ENCODE peak calls at places on chromosomes 6 and 20, in seven cellular contexts. One of them, this sample, is unnamed.

GRCh38 chr6:2938004-2938631 is 33.2 kb downstream of the SERPINB6 start:
- DNase-seq in HEK293T: no peak
- DNase-seq in NK-92 treated with Interleukin-12 subunit alpha and Interleukin-12 subunit beta, amount 100 ng/mL, for 24 hours: no peak
- DNase-seq in amygdala: no peak
- DNase-seq in hypothalamus: no peak
- DNase-seq in stimulated activated CD4-positive, alpha-beta T cell treated with anti-CD3 and anti-CD28 coated beads, Interleukin-2, amount 100 ng/mL, for 48 hours: no peak
- DNase-seq in NCI-H774: no peak
- DNase-seq in this sample: no peak

GRCh38 chr20:14992961-14993360 is 655.5 kb upstream of the FLRT3 start:
- DNase-seq in HEK293T: no peak
- DNase-seq in NK-92 treated with Interleukin-12 subunit alpha and Interleukin-12 subunit beta, amount 100 ng/mL, for 24 hours: no peak
- DNase-seq in amygdala: no peak
- DNase-seq in hypothalamus: no peak
- DNase-seq in stimulated activated CD4-positive, alpha-beta T cell treated with anti-CD3 and anti-CD28 coated beads, Interleukin-2, amount 100 ng/mL, for 48 hours: no peak
- DNase-seq in NCI-H774: no peak
- DNase-seq in this sample: no peak

GRCh38 chr6:161029195-161029809 is 37.7 kb downstream of the MAP3K4 start:
- DNase-seq in HEK293T: no peak
- DNase-seq in NK-92 treated with Interleukin-12 subunit alpha and Interleukin-12 subunit beta, amount 100 ng/mL, for 24 hours: no peak
- DNase-seq in amygdala: no peak
- DNase-seq in hypothalamus: no peak
- DNase-seq in stimulated activated CD4-positive, alpha-beta T cell treated with anti-CD3 and anti-CD28 coated beads, Interleukin-2, amount 100 ng/mL, for 48 hours: no peak
- DNase-seq in NCI-H774: no peak
- DNase-seq in this sample: no peak

GRCh38 chr6:21595265-21595950 is 1.9 kb downstream of the SOX4 start:
- DNase-seq in HEK293T: peak
- DNase-seq in NK-92 treated with Interleukin-12 subunit alpha and Interleukin-12 subunit beta, amount 100 ng/mL, for 24 hours: no peak
- DNase-seq in amygdala: peak
- DNase-seq in hypothalamus: peak
- DNase-seq in stimulated activated CD4-positive, alpha-beta T cell treated with anti-CD3 and anti-CD28 coated beads, Interleukin-2, amount 100 ng/mL, for 48 hours: peak
- DNase-seq in NCI-H774: peak
- DNase-seq in this sample: no peak

GRCh38 chr6:106451419-106451818 is 90.9 kb downstream of the CRYBG1 start:
- DNase-seq in HEK293T: no peak
- DNase-seq in NK-92 treated with Interleukin-12 subunit alpha and Interleukin-12 subunit beta, amount 100 ng/mL, for 24 hours: no peak
- DNase-seq in amygdala: no peak
- DNase-seq in hypothalamus: no peak
- DNase-seq in stimulated activated CD4-positive, alpha-beta T cell treated with anti-CD3 and anti-CD28 coated beads, Interleukin-2, amount 100 ng/mL, for 48 hours: no peak
- DNase-seq in NCI-H774: no peak
- DNase-seq in this sample: no peak

GRCh38 chr20:7667194-7667593 is 273.1 kb downstream of the HAO1 start:
- DNase-seq in HEK293T: no peak
- DNase-seq in NK-92 treated with Interleukin-12 subunit alpha and Interleukin-12 subunit beta, amount 100 ng/mL, for 24 hours: no peak
- DNase-seq in amygdala: no peak
- DNase-seq in hypothalamus: no peak
- DNase-seq in stimulated activated CD4-positive, alpha-beta T cell treated with anti-CD3 and anti-CD28 coated beads, Interleukin-2, amount 100 ng/mL, for 48 hours: no peak
- DNase-seq in NCI-H774: no peak
- DNase-seq in this sample: no peak

GRCh38 chr6:167996424-167997199 is 859 bp upstream of the KIF25 start:
- DNase-seq in HEK293T: no peak
- DNase-seq in NK-92 treated with Interleukin-12 subunit alpha and Interleukin-12 subunit beta, amount 100 ng/mL, for 24 hours: no peak
- DNase-seq in amygdala: no peak
- DNase-seq in hypothalamus: peak
- DNase-seq in stimulated activated CD4-positive, alpha-beta T cell treated with anti-CD3 and anti-CD28 coated beads, Interleukin-2, amount 100 ng/mL, for 48 hours: no peak
- DNase-seq in NCI-H774: no peak
- DNase-seq in this sample: no peak

GRCh38 chr20:43925786-43926185 is 11.1 kb downstream of the TOX2 start:
- DNase-seq in HEK293T: no peak
- DNase-seq in NK-92 treated with Interleukin-12 subunit alpha and Interleukin-12 subunit beta, amount 100 ng/mL, for 24 hours: no peak
- DNase-seq in amygdala: no peak
- DNase-seq in hypothalamus: peak
- DNase-seq in stimulated activated CD4-positive, alpha-beta T cell treated with anti-CD3 and anti-CD28 coated beads, Interleukin-2, amount 100 ng/mL, for 48 hours: no peak
- DNase-seq in NCI-H774: no peak
- DNase-seq in this sample: peak

GRCh38 chr6:92922216-92922806 is 497.0 kb downstream of the EPHA7 start:
- DNase-seq in HEK293T: no peak
- DNase-seq in NK-92 treated with Interleukin-12 subunit alpha and Interleukin-12 subunit beta, amount 100 ng/mL, for 24 hours: no peak
- DNase-seq in amygdala: no peak
- DNase-seq in hypothalamus: no peak
- DNase-seq in stimulated activated CD4-positive, alpha-beta T cell treated with anti-CD3 and anti-CD28 coated beads, Interleukin-2, amount 100 ng/mL, for 48 hours: no peak
- DNase-seq in NCI-H774: no peak
- DNase-seq in this sample: no peak

GRCh38 chr6:65182681-65183080 is 524.3 kb downstream of the EYS start:
- DNase-seq in HEK293T: no peak
- DNase-seq in NK-92 treated with Interleukin-12 subunit alpha and Interleukin-12 subunit beta, amount 100 ng/mL, for 24 hours: no peak
- DNase-seq in amygdala: no peak
- DNase-seq in hypothalamus: no peak
- DNase-seq in stimulated activated CD4-positive, alpha-beta T cell treated with anti-CD3 and anti-CD28 coated beads, Interleukin-2, amount 100 ng/mL, for 48 hours: no peak
- DNase-seq in NCI-H774: no peak
- DNase-seq in this sample: no peak

GRCh38 chr20:7214081-7214740 is 446.7 kb downstream of the BMP2 start:
- DNase-seq in HEK293T: no peak
- DNase-seq in NK-92 treated with Interleukin-12 subunit alpha and Interleukin-12 subunit beta, amount 100 ng/mL, for 24 hours: no peak
- DNase-seq in amygdala: no peak
- DNase-seq in hypothalamus: no peak
- DNase-seq in stimulated activated CD4-positive, alpha-beta T cell treated with anti-CD3 and anti-CD28 coated beads, Interleukin-2, amount 100 ng/mL, for 48 hours: no peak
- DNase-seq in NCI-H774: no peak
- DNase-seq in this sample: no peak

GRCh38 chr20:2736441-2736840 is 43.9 kb downstream of the EBF4 start:
- DNase-seq in HEK293T: no peak
- DNase-seq in NK-92 treated with Interleukin-12 subunit alpha and Interleukin-12 subunit beta, amount 100 ng/mL, for 24 hours: no peak
- DNase-seq in amygdala: no peak
- DNase-seq in hypothalamus: no peak
- DNase-seq in stimulated activated CD4-positive, alpha-beta T cell treated with anti-CD3 and anti-CD28 coated beads, Interleukin-2, amount 100 ng/mL, for 48 hours: no peak
- DNase-seq in NCI-H774: no peak
- DNase-seq in this sample: no peak

GRCh38 chr6:126202689-126203088 is 137.2 kb upstream of the CENPW start:
- DNase-seq in HEK293T: no peak
- DNase-seq in NK-92 treated with Interleukin-12 subunit alpha and Interleukin-12 subunit beta, amount 100 ng/mL, for 24 hours: no peak
- DNase-seq in amygdala: no peak
- DNase-seq in hypothalamus: no peak
- DNase-seq in stimulated activated CD4-positive, alpha-beta T cell treated with anti-CD3 and anti-CD28 coated beads, Interleukin-2, amount 100 ng/mL, for 48 hours: no peak
- DNase-seq in NCI-H774: no peak
- DNase-seq in this sample: no peak

GRCh38 chr20:23092409-23092756 is 6.3 kb upstream of the CD93 start:
- DNase-seq in HEK293T: no peak
- DNase-seq in NK-92 treated with Interleukin-12 subunit alpha and Interleukin-12 subunit beta, amount 100 ng/mL, for 24 hours: no peak
- DNase-seq in amygdala: no peak
- DNase-seq in hypothalamus: no peak
- DNase-seq in stimulated activated CD4-positive, alpha-beta T cell treated with anti-CD3 and anti-CD28 coated beads, Interleukin-2, amount 100 ng/mL, for 48 hours: no peak
- DNase-seq in NCI-H774: peak
- DNase-seq in this sample: no peak

GRCh38 chr20:47258745-47259695 is 97.5 kb downstream of the ZMYND8 start:
- DNase-seq in HEK293T: no peak
- DNase-seq in NK-92 treated with Interleukin-12 subunit alpha and Interleukin-12 subunit beta, amount 100 ng/mL, for 24 hours: no peak
- DNase-seq in amygdala: peak
- DNase-seq in hypothalamus: no peak
- DNase-seq in stimulated activated CD4-positive, alpha-beta T cell treated with anti-CD3 and anti-CD28 coated beads, Interleukin-2, amount 100 ng/mL, for 48 hours: no peak
- DNase-seq in NCI-H774: no peak
- DNase-seq in this sample: no peak

GRCh38 chr6:55882731-55883595 is 7.6 kb upstream of the BMP5 start:
- DNase-seq in HEK293T: no peak
- DNase-seq in NK-92 treated with Interleukin-12 subunit alpha and Interleukin-12 subunit beta, amount 100 ng/mL, for 24 hours: no peak
- DNase-seq in amygdala: no peak
- DNase-seq in hypothalamus: no peak
- DNase-seq in stimulated activated CD4-positive, alpha-beta T cell treated with anti-CD3 and anti-CD28 coated beads, Interleukin-2, amount 100 ng/mL, for 48 hours: no peak
- DNase-seq in NCI-H774: no peak
- DNase-seq in this sample: no peak

GRCh38 chr6:127402890-127403617 is 56.1 kb downstream of the KIAA0408 start:
- DNase-seq in HEK293T: no peak
- DNase-seq in NK-92 treated with Interleukin-12 subunit alpha and Interleukin-12 subunit beta, amount 100 ng/mL, for 24 hours: no peak
- DNase-seq in amygdala: no peak
- DNase-seq in hypothalamus: no peak
- DNase-seq in stimulated activated CD4-positive, alpha-beta T cell treated with anti-CD3 and anti-CD28 coated beads, Interleukin-2, amount 100 ng/mL, for 48 hours: no peak
- DNase-seq in NCI-H774: no peak
- DNase-seq in this sample: no peak

GRCh38 chr6:35015996-35016395 is 125.1 kb downstream of the TCP11 start:
- DNase-seq in HEK293T: no peak
- DNase-seq in NK-92 treated with Interleukin-12 subunit alpha and Interleukin-12 subunit beta, amount 100 ng/mL, for 24 hours: no peak
- DNase-seq in amygdala: no peak
- DNase-seq in hypothalamus: no peak
- DNase-seq in stimulated activated CD4-positive, alpha-beta T cell treated with anti-CD3 and anti-CD28 coated beads, Interleukin-2, amount 100 ng/mL, for 48 hours: no peak
- DNase-seq in NCI-H774: no peak
- DNase-seq in this sample: no peak

GRCh38 chr6:40845588-40845987 is 193.4 kb downstream of the UNC5CL start:
- DNase-seq in HEK293T: peak
- DNase-seq in NK-92 treated with Interleukin-12 subunit alpha and Interleukin-12 subunit beta, amount 100 ng/mL, for 24 hours: peak
- DNase-seq in amygdala: no peak
- DNase-seq in hypothalamus: no peak
- DNase-seq in stimulated activated CD4-positive, alpha-beta T cell treated with anti-CD3 and anti-CD28 coated beads, Interleukin-2, amount 100 ng/mL, for 48 hours: peak
- DNase-seq in NCI-H774: peak
- DNase-seq in this sample: no peak

GRCh38 chr20:21118138-21118537 is 7.7 kb upstream of the KIZ start:
- DNase-seq in HEK293T: no peak
- DNase-seq in NK-92 treated with Interleukin-12 subunit alpha and Interleukin-12 subunit beta, amount 100 ng/mL, for 24 hours: no peak
- DNase-seq in amygdala: no peak
- DNase-seq in hypothalamus: no peak
- DNase-seq in stimulated activated CD4-positive, alpha-beta T cell treated with anti-CD3 and anti-CD28 coated beads, Interleukin-2, amount 100 ng/mL, for 48 hours: no peak
- DNase-seq in NCI-H774: no peak
- DNase-seq in this sample: no peak

GRCh38 chr6:18656506-18656905 is 269.4 kb downstream of the RNF144B start:
- DNase-seq in HEK293T: no peak
- DNase-seq in NK-92 treated with Interleukin-12 subunit alpha and Interleukin-12 subunit beta, amount 100 ng/mL, for 24 hours: no peak
- DNase-seq in amygdala: no peak
- DNase-seq in hypothalamus: no peak
- DNase-seq in stimulated activated CD4-positive, alpha-beta T cell treated with anti-CD3 and anti-CD28 coated beads, Interleukin-2, amount 100 ng/mL, for 48 hours: no peak
- DNase-seq in NCI-H774: no peak
- DNase-seq in this sample: no peak

GRCh38 chr20:8361008-8361652 is 229.1 kb downstream of the PLCB1 start:
- DNase-seq in HEK293T: no peak
- DNase-seq in NK-92 treated with Interleukin-12 subunit alpha and Interleukin-12 subunit beta, amount 100 ng/mL, for 24 hours: no peak
- DNase-seq in amygdala: no peak
- DNase-seq in hypothalamus: peak
- DNase-seq in stimulated activated CD4-positive, alpha-beta T cell treated with anti-CD3 and anti-CD28 coated beads, Interleukin-2, amount 100 ng/mL, for 48 hours: no peak
- DNase-seq in NCI-H774: no peak
- DNase-seq in this sample: no peak

GRCh38 chr6:47064274-47064673 is 22.1 kb upstream of the ADGRF1 start:
- DNase-seq in HEK293T: no peak
- DNase-seq in NK-92 treated with Interleukin-12 subunit alpha and Interleukin-12 subunit beta, amount 100 ng/mL, for 24 hours: no peak
- DNase-seq in amygdala: no peak
- DNase-seq in hypothalamus: no peak
- DNase-seq in stimulated activated CD4-positive, alpha-beta T cell treated with anti-CD3 and anti-CD28 coated beads, Interleukin-2, amount 100 ng/mL, for 48 hours: no peak
- DNase-seq in NCI-H774: no peak
- DNase-seq in this sample: no peak

GRCh38 chr6:39088331-39088730 is 26.7 kb downstream of the SAYSD1 start:
- DNase-seq in HEK293T: peak
- DNase-seq in NK-92 treated with Interleukin-12 subunit alpha and Interleukin-12 subunit beta, amount 100 ng/mL, for 24 hours: no peak
- DNase-seq in amygdala: no peak
- DNase-seq in hypothalamus: peak
- DNase-seq in stimulated activated CD4-positive, alpha-beta T cell treated with anti-CD3 and anti-CD28 coated beads, Interleukin-2, amount 100 ng/mL, for 48 hours: no peak
- DNase-seq in NCI-H774: no peak
- DNase-seq in this sample: peak

GRCh38 chr6:158050955-158051354 is 69.3 kb downstream of the SYNJ2 start:
- DNase-seq in HEK293T: no peak
- DNase-seq in NK-92 treated with Interleukin-12 subunit alpha and Interleukin-12 subunit beta, amount 100 ng/mL, for 24 hours: no peak
- DNase-seq in amygdala: no peak
- DNase-seq in hypothalamus: no peak
- DNase-seq in stimulated activated CD4-positive, alpha-beta T cell treated with anti-CD3 and anti-CD28 coated beads, Interleukin-2, amount 100 ng/mL, for 48 hours: no peak
- DNase-seq in NCI-H774: no peak
- DNase-seq in this sample: no peak

GRCh38 chr6:117477988-117478852 is 4.3 kb upstream of the DCBLD1 start:
- DNase-seq in HEK293T: no peak
- DNase-seq in NK-92 treated with Interleukin-12 subunit alpha and Interleukin-12 subunit beta, amount 100 ng/mL, for 24 hours: no peak
- DNase-seq in amygdala: no peak
- DNase-seq in hypothalamus: peak
- DNase-seq in stimulated activated CD4-positive, alpha-beta T cell treated with anti-CD3 and anti-CD28 coated beads, Interleukin-2, amount 100 ng/mL, for 48 hours: no peak
- DNase-seq in NCI-H774: no peak
- DNase-seq in this sample: peak

GRCh38 chr6:14540276-14540675 is 422.7 kb downstream of the CD83 start:
- DNase-seq in HEK293T: no peak
- DNase-seq in NK-92 treated with Interleukin-12 subunit alpha and Interleukin-12 subunit beta, amount 100 ng/mL, for 24 hours: no peak
- DNase-seq in amygdala: no peak
- DNase-seq in hypothalamus: no peak
- DNase-seq in stimulated activated CD4-positive, alpha-beta T cell treated with anti-CD3 and anti-CD28 coated beads, Interleukin-2, amount 100 ng/mL, for 48 hours: no peak
- DNase-seq in NCI-H774: no peak
- DNase-seq in this sample: no peak